ENCODE peak calls at places on chromosomes 11 and 22, in five cellular contexts. U is mammary epithelial cell; F is WTC11; A is activated CD8-positive, alpha-beta T cell treated with anti-CD3 and anti-CD28 coated beads for 36 hours; M is NCI-H460. S is an unnamed sample.

GRCh38 chr11:28835790-28836189 is 727.6 kb downstream of the METTL15 start:
- DNase-seq in U (peak; percentile 51), F (no peak), A (no peak), M (peak; percentile 84), S (no peak)

GRCh38 chr11:109796253-109796652 is 296.9 kb upstream of the ZC3H12C start:
- DNase-seq in U (no peak), F (no peak), A (no peak), M (no peak), S (no peak)

GRCh38 chr11:1531418-1531817 is 40.7 kb downstream of the DUSP8 start:
- DNase-seq in U (peak; percentile 58), F (no peak), A (no peak), M (no peak), S (peak; percentile 13)

GRCh38 chr11:122791836-122792235 is 46.5 kb upstream of the CRTAM start:
- DNase-seq in U (no peak), F (no peak), A (no peak), M (no peak), S (no peak)

GRCh38 chr22:31509041-31509440 is 12.7 kb downstream of the SFI1 start:
- DNase-seq in U (no peak), F (no peak), A (no peak), M (no peak), S (no peak)

GRCh38 chr11:130066338-130066737 is 3.4 kb upstream of the APLP2 start:
- DNase-seq in U (no peak), F (no peak), A (no peak), M (no peak), S (no peak)

GRCh38 chr22:49569286-49570031 is 258.2 kb downstream of the BRD1 start:
- DNase-seq in U (no peak), F (no peak), A (no peak), M (no peak), S (peak; percentile 67)

GRCh38 chr11:35511666-35512065 is 13.8 kb downstream of the PAMR1 start:
- DNase-seq in U (peak; percentile 71), F (no peak), A (no peak), M (no peak), S (no peak)

GRCh38 chr22:27377901-27378300 is 423.7 kb downstream of the MN1 start:
- DNase-seq in U (no peak), F (no peak), A (no peak), M (no peak), S (no peak)

GRCh38 chr11:119863811-119864601 is 135.0 kb upstream of the NECTIN1 start:
- DNase-seq in U (no peak), F (peak; percentile 34), A (no peak), M (no peak), S (no peak)

GRCh38 chr11:78325274-78325781 is 92.3 kb downstream of the GAB2 start:
- DNase-seq in U (no peak), F (no peak), A (peak; percentile 52), M (no peak), S (no peak)